ENCODE peak calls at places on chromosomes 2 and 18, in five cellular contexts. One of them, this sample, is unnamed.

GRCh38 chr2:69692424-69692823 is 48.9 kb upstream of the AAK1 start:
- DNase-seq in AG10803: peak
- DNase-seq in foreskin keratinocyte: no peak
- DNase-seq in KBM-7: no peak
- DNase-seq in GM12892: no peak
- DNase-seq in this sample: no peak

GRCh38 chr2:218834685-218835084 is 3.1 kb upstream of the PRKAG3 start:
- DNase-seq in AG10803: no peak
- DNase-seq in KBM-7: no peak
- DNase-seq in GM12892: no peak
- DNase-seq in foreskin keratinocyte: no peak
- DNase-seq in this sample: no peak

GRCh38 chr2:167928434-167928833 is 319.0 kb downstream of the STK39 start:
- DNase-seq in KBM-7: no peak
- DNase-seq in AG10803: no peak
- DNase-seq in foreskin keratinocyte: no peak
- DNase-seq in GM12892: no peak
- DNase-seq in this sample: no peak

GRCh38 chr18:79200546-79201268 is 131.5 kb downstream of the ATP9B start:
- DNase-seq in AG10803: peak
- DNase-seq in KBM-7: no peak
- DNase-seq in foreskin keratinocyte: peak
- DNase-seq in GM12892: peak
- DNase-seq in this sample: peak

GRCh38 chr18:51514128-51514527 is 316.6 kb upstream of the MEX3C start:
- DNase-seq in GM12892: no peak
- DNase-seq in KBM-7: no peak
- DNase-seq in AG10803: no peak
- DNase-seq in foreskin keratinocyte: peak
- DNase-seq in this sample: no peak

GRCh38 chr2:63589148-63589972 is 597 bp downstream of the MDH1 start:
- DNase-seq in AG10803: no peak
- DNase-seq in foreskin keratinocyte: no peak
- DNase-seq in KBM-7: no peak
- DNase-seq in GM12892: no peak
- DNase-seq in this sample: peak

GRCh38 chr2:127700527-127701192 is 637 bp upstream of the SFT2D3 start:
- DNase-seq in foreskin keratinocyte: no peak
- DNase-seq in AG10803: no peak
- DNase-seq in GM12892: peak
- DNase-seq in KBM-7: peak
- DNase-seq in this sample: peak

GRCh38 chr2:45119855-45120254 is 110.6 kb upstream of the SIX2 start:
- DNase-seq in foreskin keratinocyte: peak
- DNase-seq in AG10803: peak
- DNase-seq in KBM-7: no peak
- DNase-seq in GM12892: no peak
- DNase-seq in this sample: no peak

GRCh38 chr2:216404010-216404618 is 8.2 kb upstream of the SMARCAL1 start:
- DNase-seq in AG10803: peak
- DNase-seq in GM12892: peak
- DNase-seq in KBM-7: peak
- DNase-seq in foreskin keratinocyte: no peak
- DNase-seq in this sample: peak

GRCh38 chr2:152335851-152336102 is 803 bp downstream of the FMNL2 start:
- DNase-seq in KBM-7: no peak
- DNase-seq in AG10803: no peak
- DNase-seq in GM12892: peak
- DNase-seq in foreskin keratinocyte: no peak
- DNase-seq in this sample: no peak

GRCh38 chr2:127421116-127421800 is 3.0 kb downstream of the PROC start:
- DNase-seq in foreskin keratinocyte: no peak
- DNase-seq in GM12892: no peak
- DNase-seq in KBM-7: no peak
- DNase-seq in AG10803: no peak
- DNase-seq in this sample: no peak

GRCh38 chr2:44688442-44689124 is 252.9 kb upstream of the SIX3 start:
- DNase-seq in AG10803: no peak
- DNase-seq in KBM-7: no peak
- DNase-seq in GM12892: no peak
- DNase-seq in foreskin keratinocyte: no peak
- DNase-seq in this sample: no peak

GRCh38 chr2:106176446-106177110 is 17.5 kb downstream of the UXS1 start:
- DNase-seq in AG10803: no peak
- DNase-seq in foreskin keratinocyte: no peak
- DNase-seq in KBM-7: no peak
- DNase-seq in GM12892: no peak
- DNase-seq in this sample: peak

GRCh38 chr2:227703961-227704360 is 13.9 kb downstream of the SLC19A3 start:
- DNase-seq in foreskin keratinocyte: peak
- DNase-seq in KBM-7: no peak
- DNase-seq in AG10803: peak
- DNase-seq in GM12892: no peak
- DNase-seq in this sample: no peak

GRCh38 chr2:44680424-44680971 is 261.0 kb upstream of the SIX3 start:
- DNase-seq in KBM-7: no peak
- DNase-seq in GM12892: no peak
- DNase-seq in foreskin keratinocyte: no peak
- DNase-seq in AG10803: no peak
- DNase-seq in this sample: no peak

GRCh38 chr2:177667626-177668025 is 275.1 kb downstream of the AGPS start:
- DNase-seq in AG10803: peak
- DNase-seq in GM12892: no peak
- DNase-seq in foreskin keratinocyte: peak
- DNase-seq in KBM-7: no peak
- DNase-seq in this sample: no peak

GRCh38 chr2:231854616-231855125 is 68.4 kb downstream of the COPS7B start:
- DNase-seq in AG10803: no peak
- DNase-seq in GM12892: no peak
- DNase-seq in KBM-7: no peak
- DNase-seq in foreskin keratinocyte: peak
- DNase-seq in this sample: no peak

GRCh38 chr18:55908790-55909408 is 320.9 kb upstream of the TCF4 start:
- DNase-seq in GM12892: no peak
- DNase-seq in KBM-7: no peak
- DNase-seq in foreskin keratinocyte: no peak
- DNase-seq in AG10803: peak
- DNase-seq in this sample: no peak

GRCh38 chr2:174600349-174600748 is 2.7 kb upstream of the WIPF1 start:
- DNase-seq in AG10803: no peak
- DNase-seq in KBM-7: no peak
- DNase-seq in GM12892: no peak
- DNase-seq in foreskin keratinocyte: no peak
- DNase-seq in this sample: no peak

GRCh38 chr2:149431337-149431736 is 101.0 kb downstream of the LYPD6 start:
- DNase-seq in GM12892: no peak
- DNase-seq in AG10803: peak
- DNase-seq in foreskin keratinocyte: no peak
- DNase-seq in KBM-7: no peak
- DNase-seq in this sample: no peak

GRCh38 chr2:212667751-212668316 is 129.2 kb upstream of the ERBB4 start:
- DNase-seq in AG10803: no peak
- DNase-seq in KBM-7: no peak
- DNase-seq in GM12892: no peak
- DNase-seq in foreskin keratinocyte: no peak
- DNase-seq in this sample: no peak

GRCh38 chr18:22559414-22560282 is 141.9 kb upstream of the CTAGE1 start:
- DNase-seq in foreskin keratinocyte: no peak
- DNase-seq in KBM-7: no peak
- DNase-seq in GM12892: peak
- DNase-seq in AG10803: peak
- DNase-seq in this sample: no peak

GRCh38 chr2:15825276-15826060 is 114.9 kb upstream of the MYCN start:
- DNase-seq in foreskin keratinocyte: no peak
- DNase-seq in AG10803: no peak
- DNase-seq in GM12892: no peak
- DNase-seq in KBM-7: no peak
- DNase-seq in this sample: no peak

GRCh38 chr2:7766978-7767565 is 849.9 kb downstream of the RNF144A start:
- DNase-seq in GM12892: no peak
- DNase-seq in AG10803: no peak
- DNase-seq in foreskin keratinocyte: no peak
- DNase-seq in KBM-7: no peak
- DNase-seq in this sample: no peak

GRCh38 chr2:112644933-112645395 is 775 bp upstream of the SLC20A1 start:
- DNase-seq in GM12892: no peak
- DNase-seq in AG10803: no peak
- DNase-seq in KBM-7: no peak
- DNase-seq in foreskin keratinocyte: peak
- DNase-seq in this sample: no peak

GRCh38 chr2:20168048-20168726 is 56.7 kb downstream of the SDC1 start:
- DNase-seq in AG10803: no peak
- DNase-seq in GM12892: no peak
- DNase-seq in KBM-7: no peak
- DNase-seq in foreskin keratinocyte: no peak
- DNase-seq in this sample: no peak

GRCh38 chr2:3807853-3808252 is 104.5 kb downstream of the DCDC2C start:
- DNase-seq in GM12892: no peak
- DNase-seq in KBM-7: no peak
- DNase-seq in AG10803: peak
- DNase-seq in foreskin keratinocyte: no peak
- DNase-seq in this sample: no peak

GRCh38 chr18:24543408-24544140 is 83.1 kb downstream of the HRH4 start:
- DNase-seq in AG10803: no peak
- DNase-seq in KBM-7: no peak
- DNase-seq in GM12892: no peak
- DNase-seq in foreskin keratinocyte: no peak
- DNase-seq in this sample: no peak

GRCh38 chr2:45674035-45674791 is 22.7 kb downstream of the PRKCE start:
- DNase-seq in KBM-7: peak
- DNase-seq in foreskin keratinocyte: no peak
- DNase-seq in GM12892: no peak
- DNase-seq in AG10803: peak
- DNase-seq in this sample: no peak

GRCh38 chr2:159586034-159586433 is 30.3 kb downstream of the BAZ2B start:
- DNase-seq in AG10803: no peak
- DNase-seq in KBM-7: no peak
- DNase-seq in GM12892: no peak
- DNase-seq in foreskin keratinocyte: no peak
- DNase-seq in this sample: no peak

GRCh38 chr18:41732371-41732770 is 222.7 kb upstream of the PIK3C3 start:
- DNase-seq in GM12892: no peak
- DNase-seq in KBM-7: no peak
- DNase-seq in AG10803: no peak
- DNase-seq in foreskin keratinocyte: no peak
- DNase-seq in this sample: no peak

GRCh38 chr18:74281011-74281638 is 10.6 kb downstream of the CYB5A start:
- DNase-seq in foreskin keratinocyte: no peak
- DNase-seq in KBM-7: no peak
- DNase-seq in AG10803: no peak
- DNase-seq in GM12892: no peak
- DNase-seq in this sample: no peak

GRCh38 chr18:21682276-21683051 is 22.1 kb downstream of the ABHD3 start:
- DNase-seq in AG10803: peak
- DNase-seq in KBM-7: peak
- DNase-seq in GM12892: no peak
- DNase-seq in foreskin keratinocyte: peak
- DNase-seq in this sample: peak

GRCh38 chr2:106886916-106887758 is 1.2 kb upstream of the ST6GAL2 start:
- DNase-seq in AG10803: no peak
- DNase-seq in GM12892: no peak
- DNase-seq in KBM-7: no peak
- DNase-seq in foreskin keratinocyte: peak
- DNase-seq in this sample: no peak